ENCODE peak calls at places on chromosomes 2 and 18, in ten cellular contexts. One of them, this sample, is unnamed.

GRCh38 chr2:98794214-98794810 is 63.4 kb upstream of the MGAT4A start:
- DNase-seq in HCT116: no peak
- DNase-seq in breast epithelium: no peak
- DNase-seq in prostate gland: peak; percentile 34
- DNase-seq in lung: peak; percentile 11
- DNase-seq in tibial artery: no peak
- DNase-seq in RWPE1: no peak
- DNase-seq in right lobe of liver: no peak
- DNase-seq in PC-3: peak; percentile 36
- DNase-seq in HepG2: no peak
- DNase-seq in this sample: no peak

GRCh38 chr18:58400337-58400885 is 228.5 kb downstream of the ALPK2 start:
- DNase-seq in HCT116: no peak
- DNase-seq in breast epithelium: no peak
- DNase-seq in prostate gland: no peak
- DNase-seq in lung: no peak
- DNase-seq in tibial artery: peak; percentile 3
- DNase-seq in RWPE1: no peak
- DNase-seq in right lobe of liver: no peak
- DNase-seq in PC-3: no peak
- DNase-seq in HepG2: no peak
- DNase-seq in this sample: no peak

GRCh38 chr2:234121999-234122398 is 71.5 kb downstream of the SPP2 start:
- DNase-seq in HCT116: no peak
- DNase-seq in breast epithelium: no peak
- DNase-seq in prostate gland: no peak
- DNase-seq in lung: no peak
- DNase-seq in tibial artery: no peak
- DNase-seq in RWPE1: no peak
- DNase-seq in right lobe of liver: no peak
- DNase-seq in PC-3: no peak
- DNase-seq in HepG2: no peak
- DNase-seq in this sample: no peak

GRCh38 chr18:74950479-74950878 is 258.5 kb downstream of the PTGR3 start:
- DNase-seq in HCT116: no peak
- DNase-seq in breast epithelium: no peak
- DNase-seq in prostate gland: no peak
- DNase-seq in lung: no peak
- DNase-seq in tibial artery: no peak
- DNase-seq in RWPE1: no peak
- DNase-seq in right lobe of liver: no peak
- DNase-seq in PC-3: no peak
- DNase-seq in HepG2: no peak
- DNase-seq in this sample: no peak

GRCh38 chr2:27016801-27017325 is 15.9 kb upstream of the TMEM214 start:
- DNase-seq in HCT116: peak; percentile 50
- DNase-seq in breast epithelium: no peak
- DNase-seq in prostate gland: peak; percentile 25
- DNase-seq in lung: no peak
- DNase-seq in tibial artery: peak; percentile 64
- DNase-seq in RWPE1: peak; percentile 67
- DNase-seq in right lobe of liver: peak; percentile 57
- DNase-seq in PC-3: peak; percentile 81
- DNase-seq in HepG2: peak; percentile 76
- DNase-seq in this sample: no peak

GRCh38 chr2:18800240-18800971 is 211.0 kb upstream of the NT5C1B start:
- DNase-seq in HCT116: no peak
- DNase-seq in breast epithelium: no peak
- DNase-seq in prostate gland: peak; percentile 30
- DNase-seq in lung: no peak
- DNase-seq in tibial artery: no peak
- DNase-seq in RWPE1: no peak
- DNase-seq in right lobe of liver: peak; percentile 28
- DNase-seq in PC-3: no peak
- DNase-seq in HepG2: peak; percentile 100
- DNase-seq in this sample: no peak

GRCh38 chr2:112159454-112159921 is 21.3 kb downstream of the FBLN7 start:
- DNase-seq in HCT116: no peak
- DNase-seq in breast epithelium: no peak
- DNase-seq in prostate gland: no peak
- DNase-seq in lung: no peak
- DNase-seq in tibial artery: peak; percentile 60
- DNase-seq in RWPE1: no peak
- DNase-seq in right lobe of liver: no peak
- DNase-seq in PC-3: no peak
- DNase-seq in HepG2: no peak
- DNase-seq in this sample: no peak

GRCh38 chr18:23981369-23981768 is 33.2 kb upstream of the TTC39C start:
- DNase-seq in HCT116: no peak
- DNase-seq in breast epithelium: no peak
- DNase-seq in prostate gland: no peak
- DNase-seq in lung: no peak
- DNase-seq in tibial artery: no peak
- DNase-seq in RWPE1: no peak
- DNase-seq in right lobe of liver: no peak
- DNase-seq in PC-3: no peak
- DNase-seq in HepG2: no peak
- DNase-seq in this sample: no peak

GRCh38 chr18:7729858-7730257 is 162.7 kb downstream of the PTPRM start:
- DNase-seq in HCT116: no peak
- DNase-seq in breast epithelium: no peak
- DNase-seq in prostate gland: no peak
- DNase-seq in lung: no peak
- DNase-seq in tibial artery: no peak
- DNase-seq in RWPE1: no peak
- DNase-seq in right lobe of liver: no peak
- DNase-seq in PC-3: no peak
- DNase-seq in HepG2: no peak
- DNase-seq in this sample: no peak

GRCh38 chr18:7726522-7726921 is 159.4 kb downstream of the PTPRM start:
- DNase-seq in HCT116: no peak
- DNase-seq in breast epithelium: no peak
- DNase-seq in prostate gland: no peak
- DNase-seq in lung: no peak
- DNase-seq in tibial artery: no peak
- DNase-seq in RWPE1: no peak
- DNase-seq in right lobe of liver: no peak
- DNase-seq in PC-3: no peak
- DNase-seq in HepG2: no peak
- DNase-seq in this sample: no peak

GRCh38 chr18:7727381-7728076 is 160.4 kb downstream of the PTPRM start:
- DNase-seq in HCT116: no peak
- DNase-seq in breast epithelium: no peak
- DNase-seq in prostate gland: no peak
- DNase-seq in lung: no peak
- DNase-seq in tibial artery: no peak
- DNase-seq in RWPE1: no peak
- DNase-seq in right lobe of liver: no peak
- DNase-seq in PC-3: no peak
- DNase-seq in HepG2: no peak
- DNase-seq in this sample: no peak

GRCh38 chr18:7730682-7731081 is 163.6 kb downstream of the PTPRM start:
- DNase-seq in HCT116: no peak
- DNase-seq in breast epithelium: no peak
- DNase-seq in prostate gland: no peak
- DNase-seq in lung: no peak
- DNase-seq in tibial artery: no peak
- DNase-seq in RWPE1: no peak
- DNase-seq in right lobe of liver: no peak
- DNase-seq in PC-3: no peak
- DNase-seq in HepG2: no peak
- DNase-seq in this sample: no peak

GRCh38 chr18:7728297-7728696 is 161.2 kb downstream of the PTPRM start:
- DNase-seq in HCT116: no peak
- DNase-seq in breast epithelium: no peak
- DNase-seq in prostate gland: no peak
- DNase-seq in lung: no peak
- DNase-seq in tibial artery: no peak
- DNase-seq in RWPE1: no peak
- DNase-seq in right lobe of liver: no peak
- DNase-seq in PC-3: no peak
- DNase-seq in HepG2: no peak
- DNase-seq in this sample: no peak
- H3K27ac ChIP-seq in HCT116: no peak overlapping the region
- H3K27ac ChIP-seq in breast epithelium: no peak overlapping the region
- H3K27ac ChIP-seq in prostate gland: no peak overlapping the region
- H3K27ac ChIP-seq in lung: no peak overlapping the region
- H3K27ac ChIP-seq in tibial artery: no peak overlapping the region
- H3K27ac ChIP-seq in RWPE1: no peak overlapping the region
- H3K27ac ChIP-seq in right lobe of liver: no peak overlapping the region
- H3K27ac ChIP-seq in PC-3: no peak overlapping the region
- H3K27ac ChIP-seq in HepG2: no peak overlapping the region
- H3K27ac ChIP-seq in this sample: no peak overlapping the region

GRCh38 chr18:79600596-79600995 is 79.0 kb upstream of the CTDP1 start:
- DNase-seq in HCT116: no peak
- DNase-seq in breast epithelium: no peak
- DNase-seq in prostate gland: no peak
- DNase-seq in lung: no peak
- DNase-seq in tibial artery: peak; percentile 33
- DNase-seq in RWPE1: no peak
- DNase-seq in right lobe of liver: no peak
- DNase-seq in PC-3: no peak
- DNase-seq in HepG2: no peak
- DNase-seq in this sample: no peak

GRCh38 chr18:79603321-79604204 is 76.0 kb upstream of the CTDP1 start:
- DNase-seq in HCT116: no peak
- DNase-seq in breast epithelium: no peak
- DNase-seq in prostate gland: no peak
- DNase-seq in lung: no peak
- DNase-seq in tibial artery: peak; percentile 59
- DNase-seq in RWPE1: no peak
- DNase-seq in right lobe of liver: peak; percentile 7
- DNase-seq in PC-3: no peak
- DNase-seq in HepG2: no peak
- DNase-seq in this sample: no peak

GRCh38 chr18:79599503-79599931 is 80.1 kb upstream of the CTDP1 start:
- DNase-seq in HCT116: no peak
- DNase-seq in breast epithelium: no peak
- DNase-seq in prostate gland: peak; percentile 38
- DNase-seq in lung: no peak
- DNase-seq in tibial artery: peak; percentile 53
- DNase-seq in RWPE1: peak; percentile 70
- DNase-seq in right lobe of liver: peak; percentile 7
- DNase-seq in PC-3: peak; percentile 86
- DNase-seq in HepG2: no peak
- DNase-seq in this sample: peak; percentile 79

GRCh38 chr18:79600141-79600540 is 79.5 kb upstream of the CTDP1 start:
- DNase-seq in HCT116: no peak
- DNase-seq in breast epithelium: no peak
- DNase-seq in prostate gland: no peak
- DNase-seq in lung: no peak
- DNase-seq in tibial artery: peak; percentile 48
- DNase-seq in RWPE1: no peak
- DNase-seq in right lobe of liver: peak; percentile 17
- DNase-seq in PC-3: no peak
- DNase-seq in HepG2: no peak
- DNase-seq in this sample: no peak

GRCh38 chr18:79601234-79601633 is 78.4 kb upstream of the CTDP1 start:
- DNase-seq in HCT116: no peak
- DNase-seq in breast epithelium: no peak
- DNase-seq in prostate gland: no peak
- DNase-seq in lung: no peak
- DNase-seq in tibial artery: peak; percentile 25
- DNase-seq in RWPE1: no peak
- DNase-seq in right lobe of liver: no peak
- DNase-seq in PC-3: no peak
- DNase-seq in HepG2: no peak
- DNase-seq in this sample: no peak
- H3K27ac ChIP-seq in HCT116: no peak overlapping the region
- H3K27ac ChIP-seq in breast epithelium: no peak overlapping the region
- H3K27ac ChIP-seq in prostate gland: no peak overlapping the region
- H3K27ac ChIP-seq in lung: no peak overlapping the region
- H3K27ac ChIP-seq in tibial artery: no peak overlapping the region
- H3K27ac ChIP-seq in RWPE1: no peak overlapping the region
- H3K27ac ChIP-seq in right lobe of liver: no peak overlapping the region
- H3K27ac ChIP-seq in PC-3: no peak overlapping the region
- H3K27ac ChIP-seq in HepG2: no peak overlapping the region
- H3K27ac ChIP-seq in this sample: no peak overlapping the region

GRCh38 chr2:69205491-69205890 is 181.5 kb downstream of the GFPT1 start:
- DNase-seq in HCT116: no peak
- DNase-seq in breast epithelium: no peak
- DNase-seq in prostate gland: no peak
- DNase-seq in lung: no peak
- DNase-seq in tibial artery: no peak
- DNase-seq in RWPE1: no peak
- DNase-seq in right lobe of liver: no peak
- DNase-seq in PC-3: no peak
- DNase-seq in HepG2: no peak
- DNase-seq in this sample: no peak

GRCh38 chr2:69203166-69203985 is 183.7 kb downstream of the GFPT1 start:
- DNase-seq in HCT116: no peak
- DNase-seq in breast epithelium: no peak
- DNase-seq in prostate gland: no peak
- DNase-seq in lung: no peak
- DNase-seq in tibial artery: no peak
- DNase-seq in RWPE1: no peak
- DNase-seq in right lobe of liver: no peak
- DNase-seq in PC-3: no peak
- DNase-seq in HepG2: peak; percentile 80
- DNase-seq in this sample: no peak

GRCh38 chr2:69202323-69202722 is 184.7 kb downstream of the GFPT1 start:
- DNase-seq in HCT116: no peak
- DNase-seq in breast epithelium: no peak
- DNase-seq in prostate gland: no peak
- DNase-seq in lung: no peak
- DNase-seq in tibial artery: no peak
- DNase-seq in RWPE1: no peak
- DNase-seq in right lobe of liver: no peak
- DNase-seq in PC-3: no peak
- DNase-seq in HepG2: no peak
- DNase-seq in this sample: no peak

GRCh38 chr2:69205076-69205475 is 182.0 kb downstream of the GFPT1 start:
- DNase-seq in HCT116: no peak
- DNase-seq in breast epithelium: no peak
- DNase-seq in prostate gland: no peak
- DNase-seq in lung: no peak
- DNase-seq in tibial artery: no peak
- DNase-seq in RWPE1: no peak
- DNase-seq in right lobe of liver: no peak
- DNase-seq in PC-3: no peak
- DNase-seq in HepG2: no peak
- DNase-seq in this sample: no peak

GRCh38 chr2:69204654-69205053 is 182.4 kb downstream of the GFPT1 start:
- DNase-seq in HCT116: no peak
- DNase-seq in breast epithelium: no peak
- DNase-seq in prostate gland: no peak
- DNase-seq in lung: no peak
- DNase-seq in tibial artery: no peak
- DNase-seq in RWPE1: no peak
- DNase-seq in right lobe of liver: no peak
- DNase-seq in PC-3: no peak
- DNase-seq in HepG2: no peak
- DNase-seq in this sample: no peak
- H3K27ac ChIP-seq in HCT116: no peak overlapping the region
- H3K27ac ChIP-seq in breast epithelium: no peak overlapping the region
- H3K27ac ChIP-seq in prostate gland: no peak overlapping the region
- H3K27ac ChIP-seq in lung: no peak overlapping the region
- H3K27ac ChIP-seq in tibial artery: peak overlapping the region; percentile 17
- H3K27ac ChIP-seq in RWPE1: no peak overlapping the region
- H3K27ac ChIP-seq in right lobe of liver: no peak overlapping the region
- H3K27ac ChIP-seq in PC-3: no peak overlapping the region
- H3K27ac ChIP-seq in HepG2: no peak overlapping the region
- H3K27ac ChIP-seq in this sample: no peak overlapping the region

GRCh38 chr2:16043627-16044026 is 103.3 kb downstream of the MYCN start:
- DNase-seq in HCT116: no peak
- DNase-seq in breast epithelium: no peak
- DNase-seq in prostate gland: no peak
- DNase-seq in lung: no peak
- DNase-seq in tibial artery: no peak
- DNase-seq in RWPE1: no peak
- DNase-seq in right lobe of liver: no peak
- DNase-seq in PC-3: no peak
- DNase-seq in HepG2: no peak
- DNase-seq in this sample: no peak

GRCh38 chr2:16043192-16043591 is 102.8 kb downstream of the MYCN start:
- DNase-seq in HCT116: no peak
- DNase-seq in breast epithelium: no peak
- DNase-seq in prostate gland: no peak
- DNase-seq in lung: no peak
- DNase-seq in tibial artery: no peak
- DNase-seq in RWPE1: no peak
- DNase-seq in right lobe of liver: no peak
- DNase-seq in PC-3: no peak
- DNase-seq in HepG2: no peak
- DNase-seq in this sample: no peak

GRCh38 chr2:16039823-16040222 is 99.5 kb downstream of the MYCN start:
- DNase-seq in HCT116: no peak
- DNase-seq in breast epithelium: no peak
- DNase-seq in prostate gland: no peak
- DNase-seq in lung: no peak
- DNase-seq in tibial artery: no peak
- DNase-seq in RWPE1: no peak
- DNase-seq in right lobe of liver: no peak
- DNase-seq in PC-3: no peak
- DNase-seq in HepG2: no peak
- DNase-seq in this sample: no peak

GRCh38 chr2:16042201-16042700 is 101.9 kb downstream of the MYCN start:
- DNase-seq in HCT116: no peak
- DNase-seq in breast epithelium: no peak
- DNase-seq in prostate gland: no peak
- DNase-seq in lung: no peak
- DNase-seq in tibial artery: no peak
- DNase-seq in RWPE1: no peak
- DNase-seq in right lobe of liver: no peak
- DNase-seq in PC-3: no peak
- DNase-seq in HepG2: no peak
- DNase-seq in this sample: no peak

DNA sequence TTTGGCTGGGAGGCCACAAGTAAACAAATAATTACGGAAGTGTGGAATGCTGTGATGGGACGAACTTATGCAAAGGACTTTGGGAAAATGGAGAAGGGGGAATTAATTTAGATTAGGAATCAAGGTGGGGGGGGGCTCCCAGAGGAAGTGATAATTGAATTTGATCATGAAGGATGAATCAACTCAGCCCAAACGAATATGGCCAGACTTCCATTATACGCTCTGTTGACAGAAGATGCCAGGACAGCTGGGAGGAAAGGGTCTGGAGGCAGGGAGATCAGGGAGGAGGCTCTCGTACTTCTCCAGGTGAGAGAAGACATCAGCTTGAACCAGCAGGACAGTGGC is 101.1 kb downstream of the MYCN start:
- DNase-seq in HCT116: no peak
- DNase-seq in breast epithelium: no peak
- DNase-seq in prostate gland: no peak
- DNase-seq in lung: no peak
- DNase-seq in tibial artery: no peak
- DNase-seq in RWPE1: no peak
- DNase-seq in right lobe of liver: no peak
- DNase-seq in PC-3: no peak
- DNase-seq in HepG2: no peak
- DNase-seq in this sample: no peak
- H3K27ac ChIP-seq in HCT116: no peak overlapping the region
- H3K27ac ChIP-seq in breast epithelium: no peak overlapping the region
- H3K27ac ChIP-seq in prostate gland: no peak overlapping the region
- H3K27ac ChIP-seq in lung: no peak overlapping the region
- H3K27ac ChIP-seq in tibial artery: no peak overlapping the region
- H3K27ac ChIP-seq in RWPE1: no peak overlapping the region
- H3K27ac ChIP-seq in right lobe of liver: no peak overlapping the region
- H3K27ac ChIP-seq in PC-3: no peak overlapping the region
- H3K27ac ChIP-seq in HepG2: no peak overlapping the region
- H3K27ac ChIP-seq in this sample: no peak overlapping the region